ENCODE peak calls at places on chromosomes 3 and 15, in five cellular contexts. Z is sigmoid colon, G is endodermal cell, Q is HCT116, F is Peyer's patch. Y is an unnamed sample.

GRCh38 chr3:41234823-41235722 is 35.8 kb downstream of the CTNNB1 start:
- DNase-seq in Z (no peak), F (no peak), G (peak), Q (no peak), Y (no peak)

GRCh38 chr15:74497584-74497983 is 36.6 kb upstream of the UBL7 start:
- DNase-seq in G (no peak), Z (no peak), F (peak), Q (no peak), Y (no peak)

GRCh38 chr15:48766196-48766595 is 44.7 kb downstream of the CEP152 start:
- DNase-seq in G (no peak), F (no peak), Z (no peak), Q (no peak), Y (peak)

GRCh38 chr3:169999433-169999832 is 32.8 kb downstream of the SEC62 start:
- DNase-seq in Z (no peak), Q (no peak), F (no peak), G (no peak), Y (no peak)

GRCh38 chr3:80244390-80244789 is 476.6 kb upstream of the ROBO1 start:
- DNase-seq in Z (no peak), G (no peak), Q (no peak), F (peak), Y (no peak)

GRCh38 chr3:149122716-149123578 is 6.5 kb upstream of the HPS3 start:
- DNase-seq in G (no peak), Z (no peak), Q (no peak), F (no peak), Y (no peak)

GRCh38 chr3:168081171-168081771 is 14.5 kb downstream of the GOLIM4 start:
- DNase-seq in G (no peak), Z (no peak), F (no peak), Q (no peak), Y (no peak)

GRCh38 chr3:172707967-172708366 is 2.9 kb downstream of the NCEH1 start:
- DNase-seq in F (no peak), Q (no peak), Z (no peak), G (no peak), Y (no peak)

GRCh38 chr15:93037341-93038063 is 51.5 kb downstream of the RGMA start:
- DNase-seq in G (peak), F (peak), Q (no peak), Z (peak), Y (no peak)

GRCh38 chr3:143775401-143775970 is 72.8 kb downstream of the SLC9A9 start:
- DNase-seq in Q (peak), Z (no peak), F (no peak), G (no peak), Y (no peak)

GRCh38 chr15:77457619-77458265 is 37.1 kb downstream of the HMG20A start:
- DNase-seq in F (no peak), G (no peak), Q (no peak), Z (no peak), Y (no peak)

GRCh38 chr3:14304101-14305045 is 98.0 kb upstream of the SLC6A6 start:
- DNase-seq in F (no peak), G (no peak), Q (no peak), Z (no peak), Y (no peak)

GRCh38 chr15:73232771-73233170 is 136.0 kb downstream of the HCN4 start:
- DNase-seq in Z (no peak), Q (no peak), F (no peak), G (no peak), Y (no peak)

GRCh38 chr3:147152476-147152875 is 253.9 kb downstream of the ZIC4 start:
- DNase-seq in G (no peak), Q (no peak), Z (no peak), F (no peak), Y (no peak)

GRCh38 chr3:176814252-176814651 is 383.0 kb downstream of the TBL1XR1 start:
- DNase-seq in Z (peak), Q (peak), G (peak), F (peak), Y (no peak)

GRCh38 chr3:82012775-82013174 is 251.3 kb upstream of the GBE1 start:
- DNase-seq in F (no peak), G (no peak), Z (no peak), Q (no peak), Y (no peak)

GRCh38 chr3:50453907-50454306 is 49.5 kb downstream of the CACNA2D2 start:
- DNase-seq in F (no peak), Z (no peak), Q (no peak), G (no peak), Y (no peak)

GRCh38 chr15:62857411-62857853 is 185.1 kb upstream of the TPM1 start:
- DNase-seq in G (peak), Z (peak), Q (no peak), F (no peak), Y (no peak)

GRCh38 chr15:88918738-88919137 is 5.6 kb upstream of the MFGE8 start:
- DNase-seq in Z (no peak), Q (peak), G (no peak), F (peak), Y (peak)

GRCh38 chr3:126309162-126309561 is 48.0 kb downstream of the KLF15 start:
- DNase-seq in Z (no peak), F (no peak), G (no peak), Q (no peak), Y (no peak)

GRCh38 chr3:56251343-56251945 is 216.8 kb downstream of the ERC2 start:
- DNase-seq in G (peak), Z (no peak), F (peak), Q (peak), Y (no peak)

GRCh38 chr3:150038830-150039229 is 68.1 kb upstream of the PFN2 start:
- DNase-seq in F (no peak), Q (no peak), Z (no peak), G (no peak), Y (peak)

GRCh38 chr3:15860014-15860934 is 62.5 kb upstream of the ANKRD28 start:
- DNase-seq in G (peak), Q (peak), Z (peak), F (peak), Y (no peak)

GRCh38 chr3:142930510-142930909 is 33.0 kb downstream of the PAQR9 start:
- DNase-seq in F (no peak), G (no peak), Z (no peak), Q (peak), Y (no peak)

GRCh38 chr15:63909819-63910437 is 76.2 kb upstream of the HERC1 start:
- DNase-seq in G (no peak), Q (no peak), F (no peak), Z (no peak), Y (no peak)

GRCh38 chr3:123085293-123085949 is 18.6 kb downstream of the PDIA5 start:
- DNase-seq in G (peak), Z (no peak), F (no peak), Q (no peak), Y (no peak)

GRCh38 chr3:30518201-30518864 is 88.1 kb upstream of the TGFBR2 start:
- DNase-seq in Z (peak), G (no peak), F (no peak), Q (no peak), Y (no peak)

GRCh38 chr3:3145831-3146230 is 19.1 kb downstream of the TRNT1 start:
- DNase-seq in G (no peak), Z (no peak), Q (no peak), F (no peak), Y (no peak)

GRCh38 chr15:70278644-70279043 is 180.9 kb upstream of the TLE3 start:
- DNase-seq in Z (no peak), F (peak), Q (no peak), G (no peak), Y (no peak)

GRCh38 chr15:101128191-101128590 is 123.7 kb downstream of the CHSY1 start:
- DNase-seq in Q (no peak), F (no peak), Z (no peak), G (peak), Y (peak)

DNA sequence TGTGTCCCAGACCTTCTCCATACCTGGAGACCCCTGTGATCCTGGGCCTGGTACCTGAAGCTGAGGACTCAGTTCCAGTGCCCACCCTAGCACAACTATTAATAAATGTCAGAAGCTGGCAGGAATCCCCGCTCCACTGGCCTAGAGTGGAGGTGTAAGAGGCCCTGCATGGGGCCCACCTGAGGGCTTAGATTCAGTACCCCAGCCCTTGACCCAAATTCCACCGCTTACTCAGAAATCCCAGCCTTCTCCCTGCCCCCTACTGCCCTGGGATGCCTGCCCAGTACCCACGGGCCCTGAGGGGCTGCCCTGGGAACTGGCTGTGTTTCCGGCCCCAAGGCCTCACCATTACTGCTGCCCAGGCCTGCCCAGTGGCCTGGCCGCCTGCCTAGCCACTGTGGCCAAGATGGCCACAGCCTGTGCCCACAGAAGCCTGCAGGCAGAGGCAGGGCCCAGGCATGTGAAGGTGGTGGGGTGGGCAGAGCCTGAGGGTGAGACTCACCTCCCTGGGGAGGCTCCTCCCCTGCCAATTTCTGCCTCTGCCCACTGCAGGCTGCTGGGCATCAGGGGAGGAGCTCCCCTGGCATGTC is 6.2 kb upstream of the PRKCD start:
- DNase-seq in F (no peak), G (no peak), Z (no peak), Q (no peak), Y (no peak)
- H3K4me3 ChIP-seq in F (no peak), G (no peak), Z (no peak), Q (no peak), Y (no peak)

GRCh38 chr3:71816141-71816540 is 31.2 kb upstream of the PROK2 start:
- DNase-seq in Q (no peak), Z (no peak), F (no peak), G (no peak), Y (no peak)
- TF ChIP-seq CTCF in Q (no peak), Z (no peak), F (no peak), G (no peak), Y (no peak)

DNA sequence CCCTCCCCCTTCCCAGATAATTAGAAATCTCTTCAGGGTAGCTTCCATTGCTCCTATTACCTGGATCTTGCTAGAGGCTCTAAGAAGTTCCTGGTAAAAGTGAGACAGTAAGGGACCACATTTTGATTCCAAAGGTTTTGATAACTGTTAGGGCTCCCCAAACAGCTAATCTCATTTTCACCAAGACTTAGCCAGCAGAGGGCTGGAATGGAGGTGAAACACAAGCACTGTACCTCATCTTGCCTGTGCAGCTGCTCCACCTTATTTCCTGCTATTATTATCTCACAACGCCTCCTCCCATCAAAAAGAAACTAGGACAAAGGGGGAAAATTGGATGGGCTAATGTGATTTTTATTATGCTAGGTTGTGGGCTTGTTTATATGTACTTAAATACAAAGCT is 7.3 kb downstream of the SETD5 start:
- DNase-seq in Z (no peak), Q (no peak), G (no peak), F (no peak), Y (no peak)
- H3K4me3 ChIP-seq in Z (no peak), Q (no peak), G (peak), F (no peak), Y (no peak)

DNA sequence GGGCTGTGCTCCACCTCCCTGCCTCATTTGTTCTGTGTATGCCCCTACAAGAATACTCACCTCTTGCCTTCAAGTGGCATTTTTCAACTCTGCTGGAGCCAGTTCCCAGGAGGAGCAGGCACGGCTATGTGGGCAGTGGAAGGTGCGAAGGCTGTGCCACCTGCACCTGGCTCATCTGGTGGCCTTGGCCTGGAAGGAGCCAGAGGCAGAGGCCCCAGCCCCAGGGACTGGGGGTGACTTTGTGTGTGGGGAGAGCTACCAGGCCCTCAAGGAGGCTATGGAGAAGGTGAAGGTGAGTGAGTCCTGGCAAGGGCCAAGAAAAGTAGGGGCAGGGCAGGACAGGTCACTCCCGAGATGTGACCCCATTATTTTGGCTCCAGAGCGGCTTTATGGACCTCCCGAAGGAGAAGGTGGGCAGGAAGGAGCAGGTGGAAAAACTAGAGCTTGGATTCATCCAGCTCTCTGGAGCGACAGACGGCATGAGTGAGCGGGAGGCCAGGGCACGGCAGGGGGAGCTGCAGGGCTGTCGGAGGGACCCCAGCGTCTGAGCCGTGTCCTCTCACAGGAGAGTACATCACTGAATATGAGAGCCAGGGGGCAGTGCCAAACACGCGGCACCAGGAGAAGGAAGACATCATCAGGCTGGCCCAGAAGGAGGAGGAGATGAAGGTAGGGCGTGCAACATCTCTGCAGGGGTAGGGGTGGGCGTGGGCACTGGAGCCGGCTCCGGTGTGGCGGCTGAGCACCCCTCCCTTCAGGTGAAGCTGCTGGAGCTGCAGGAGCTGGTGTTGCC is 57.3 kb upstream of the UBE2Q2 start:
- DNase-seq in G (peak), Z (peak), F (no peak), Q (no peak), Y (no peak)
- TF ChIP-seq CTCF in G (peak), Z (no peak), F (no peak), Q (no peak), Y (no peak)

DNA sequence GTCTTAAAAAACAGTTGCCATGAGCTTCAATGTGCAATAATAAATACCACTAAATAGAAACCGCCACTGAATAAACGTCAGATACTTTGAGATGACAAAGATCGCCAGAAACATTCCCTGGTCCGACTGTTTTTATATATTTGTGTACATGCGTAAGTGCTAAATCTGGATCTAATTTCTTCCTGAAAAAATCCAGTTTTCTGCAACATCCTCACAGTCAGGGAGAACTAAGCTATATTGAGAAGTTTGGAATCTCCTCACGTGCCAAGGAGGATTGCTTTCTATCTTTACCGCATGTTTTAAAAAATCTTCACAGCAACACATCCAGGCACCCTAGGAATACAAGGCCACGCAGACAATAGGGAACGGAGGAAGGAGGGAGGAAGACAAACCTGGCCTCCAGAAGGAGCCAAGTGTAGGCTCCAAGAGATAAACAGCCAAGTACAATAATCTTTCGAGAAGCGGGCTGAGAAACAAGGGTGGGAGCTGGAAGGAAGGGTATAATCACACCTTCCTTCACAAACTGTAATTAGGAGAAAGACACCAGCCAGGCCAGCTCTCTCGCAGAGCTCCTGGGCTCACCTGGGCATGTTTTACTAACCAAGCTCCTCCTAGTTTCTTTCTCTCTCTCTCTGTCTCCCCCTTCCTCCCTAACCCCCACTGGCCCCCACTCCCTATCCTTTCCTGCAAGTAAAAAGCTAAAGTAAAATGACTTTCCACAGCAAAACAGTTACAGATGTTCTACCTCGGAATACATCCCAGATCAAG is 5.6 kb downstream of the VGLL4 start:
- DNase-seq in G (no peak), Q (no peak), F (no peak), Z (no peak), Y (no peak)
- H3K4me3 ChIP-seq in G (peak), Q (no peak), F (no peak), Z (peak), Y (no peak)

DNA sequence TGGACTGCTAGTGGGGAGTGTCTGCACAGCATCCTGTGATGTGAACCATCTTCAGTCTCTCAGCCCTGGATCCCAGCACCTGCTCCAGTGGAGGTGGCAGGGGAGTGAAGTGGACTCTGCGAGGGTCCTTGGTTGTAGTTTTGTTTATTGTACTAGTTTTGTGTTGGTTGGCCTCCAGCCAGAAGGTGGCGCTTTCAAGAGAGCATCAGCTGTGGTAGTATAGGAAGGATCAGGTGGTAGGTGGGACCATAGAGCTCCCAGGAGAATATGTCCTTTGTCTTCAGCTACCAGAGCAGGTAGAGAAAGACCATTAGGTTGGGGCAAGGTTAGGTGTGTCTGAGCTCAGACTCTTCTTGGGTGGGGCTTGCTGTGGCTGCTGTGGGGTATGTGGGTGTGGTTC is 20.9 kb downstream of the NEK11 start:
- DNase-seq in Z (no peak), G (peak), F (no peak), Q (no peak), Y (no peak)
- TF ChIP-seq CTCF in Z (no peak), G (peak), F (no peak), Q (no peak), Y (peak)

DNA sequence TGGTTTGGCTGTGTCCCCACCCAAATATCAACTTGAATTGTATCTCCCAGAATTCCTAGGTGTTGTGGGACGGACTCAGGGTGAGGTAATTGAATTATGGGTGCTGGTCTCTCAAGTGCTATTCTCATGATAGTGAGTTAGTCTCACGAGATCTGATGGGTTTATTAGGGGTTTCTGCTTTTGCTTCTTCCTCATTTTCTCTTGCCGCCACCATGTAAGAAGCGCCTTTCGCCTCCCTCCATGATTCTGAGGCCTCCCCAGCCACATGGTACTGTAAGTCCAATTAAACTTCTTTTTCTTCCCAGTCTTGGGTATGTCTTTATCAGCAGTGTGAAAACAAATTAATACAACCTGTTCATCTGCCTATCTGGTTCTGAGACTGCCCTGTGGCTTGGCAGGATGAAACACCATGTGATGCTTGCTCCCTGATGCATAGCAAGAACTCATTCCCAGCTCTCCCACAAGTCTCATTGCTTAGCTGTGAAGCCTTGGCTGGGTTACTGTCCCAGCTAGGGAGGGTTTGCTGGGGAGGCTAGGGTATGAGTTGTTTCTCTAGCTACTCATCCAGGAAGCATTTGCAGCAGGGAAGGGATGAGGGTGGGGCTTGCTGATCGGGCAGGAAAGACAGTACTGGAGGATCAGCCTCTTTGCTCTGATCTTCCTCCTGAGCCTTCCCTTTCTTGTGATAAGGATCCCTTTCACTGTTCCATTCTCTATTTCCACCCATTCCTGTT is 3.7 kb upstream of the SQOR start:
- DNase-seq in Q (peak), Z (no peak), F (peak), G (no peak), Y (peak)
- H3K4me3 ChIP-seq in Q (peak), Z (no peak), F (peak), G (no peak), Y (peak)